ENCODE peak calls at places on chromosomes 2 and 18, in eight cellular contexts. One of them, this sample, is unnamed.

GRCh38 chr2:241808051-241808450 is 942 bp upstream of the NEU4 start:
- DNase-seq in transverse colon: peak; percentile 8
- DNase-seq in spleen: no peak
- DNase-seq in K562: peak; percentile 15
- DNase-seq in breast epithelium: no peak
- DNase-seq in GM12892: no peak
- DNase-seq in stomach: no peak
- DNase-seq in Panc1: no peak
- DNase-seq in this sample: no peak

GRCh38 chr2:197307933-197308521 is 2.6 kb downstream of the ANKRD44 start:
- DNase-seq in transverse colon: peak; percentile 20
- DNase-seq in spleen: no peak
- DNase-seq in K562: no peak
- DNase-seq in breast epithelium: no peak
- DNase-seq in GM12892: no peak
- DNase-seq in stomach: no peak
- DNase-seq in Panc1: no peak
- DNase-seq in this sample: no peak

GRCh38 chr2:231680992-231681852 is 27.1 kb upstream of the PTMA start:
- DNase-seq in transverse colon: peak; percentile 82
- DNase-seq in spleen: peak; percentile 85
- DNase-seq in K562: peak; percentile 91
- DNase-seq in breast epithelium: peak; percentile 67
- DNase-seq in GM12892: peak; percentile 95
- DNase-seq in stomach: peak; percentile 84
- DNase-seq in Panc1: no peak
- DNase-seq in this sample: no peak

GRCh38 chr18:34704823-34705222 is 5.3 kb upstream of the DTNA start:
- DNase-seq in transverse colon: no peak
- DNase-seq in spleen: no peak
- DNase-seq in K562: no peak
- DNase-seq in breast epithelium: no peak
- DNase-seq in GM12892: no peak
- DNase-seq in stomach: no peak
- DNase-seq in Panc1: no peak
- DNase-seq in this sample: no peak

GRCh38 chr2:241668354-241668753 is 18.3 kb downstream of the DTYMK start:
- DNase-seq in transverse colon: no peak
- DNase-seq in spleen: no peak
- DNase-seq in K562: no peak
- DNase-seq in breast epithelium: no peak
- DNase-seq in GM12892: no peak
- DNase-seq in stomach: no peak
- DNase-seq in Panc1: no peak
- DNase-seq in this sample: no peak

GRCh38 chr2:42195559-42195958 is 26.4 kb downstream of the EML4 start:
- DNase-seq in transverse colon: no peak
- DNase-seq in spleen: no peak
- DNase-seq in K562: no peak
- DNase-seq in breast epithelium: no peak
- DNase-seq in GM12892: no peak
- DNase-seq in stomach: no peak
- DNase-seq in Panc1: no peak
- DNase-seq in this sample: no peak

GRCh38 chr2:159982270-159982669 is 80.1 kb downstream of the PLA2R1 start:
- DNase-seq in transverse colon: peak; percentile 11
- DNase-seq in spleen: no peak
- DNase-seq in K562: no peak
- DNase-seq in breast epithelium: peak; percentile 49
- DNase-seq in GM12892: no peak
- DNase-seq in stomach: no peak
- DNase-seq in Panc1: no peak
- DNase-seq in this sample: no peak

GRCh38 chr2:174778479-174778962 is 14.2 kb upstream of the CHRNA1 start:
- DNase-seq in transverse colon: peak; percentile 48
- DNase-seq in spleen: peak; percentile 81
- DNase-seq in K562: no peak
- DNase-seq in breast epithelium: peak; percentile 59
- DNase-seq in GM12892: no peak
- DNase-seq in stomach: no peak
- DNase-seq in Panc1: no peak
- DNase-seq in this sample: no peak

GRCh38 chr2:240134466-240134865 is 1.6 kb downstream of the COPS9 start:
- DNase-seq in transverse colon: no peak
- DNase-seq in spleen: peak; percentile 54
- DNase-seq in K562: no peak
- DNase-seq in breast epithelium: no peak
- DNase-seq in GM12892: peak; percentile 1
- DNase-seq in stomach: no peak
- DNase-seq in Panc1: no peak
- DNase-seq in this sample: no peak

GRCh38 chr2:230358305-230358704 is 31.3 kb downstream of the SP140L start:
- DNase-seq in transverse colon: no peak
- DNase-seq in spleen: no peak
- DNase-seq in K562: no peak
- DNase-seq in breast epithelium: no peak
- DNase-seq in GM12892: no peak
- DNase-seq in stomach: no peak
- DNase-seq in Panc1: no peak
- DNase-seq in this sample: no peak

GRCh38 chr2:96848264-96848663 is 4.4 kb upstream of the ANKRD23 start:
- DNase-seq in transverse colon: no peak
- DNase-seq in spleen: no peak
- DNase-seq in K562: no peak
- DNase-seq in breast epithelium: no peak
- DNase-seq in GM12892: no peak
- DNase-seq in stomach: no peak
- DNase-seq in Panc1: no peak
- DNase-seq in this sample: no peak

GRCh38 chr2:134140251-134140661 is 113.6 kb upstream of the MGAT5 start:
- DNase-seq in transverse colon: peak; percentile 74
- DNase-seq in spleen: no peak
- DNase-seq in K562: no peak
- DNase-seq in breast epithelium: no peak
- DNase-seq in GM12892: no peak
- DNase-seq in stomach: peak; percentile 75
- DNase-seq in Panc1: no peak
- DNase-seq in this sample: no peak

DNA sequence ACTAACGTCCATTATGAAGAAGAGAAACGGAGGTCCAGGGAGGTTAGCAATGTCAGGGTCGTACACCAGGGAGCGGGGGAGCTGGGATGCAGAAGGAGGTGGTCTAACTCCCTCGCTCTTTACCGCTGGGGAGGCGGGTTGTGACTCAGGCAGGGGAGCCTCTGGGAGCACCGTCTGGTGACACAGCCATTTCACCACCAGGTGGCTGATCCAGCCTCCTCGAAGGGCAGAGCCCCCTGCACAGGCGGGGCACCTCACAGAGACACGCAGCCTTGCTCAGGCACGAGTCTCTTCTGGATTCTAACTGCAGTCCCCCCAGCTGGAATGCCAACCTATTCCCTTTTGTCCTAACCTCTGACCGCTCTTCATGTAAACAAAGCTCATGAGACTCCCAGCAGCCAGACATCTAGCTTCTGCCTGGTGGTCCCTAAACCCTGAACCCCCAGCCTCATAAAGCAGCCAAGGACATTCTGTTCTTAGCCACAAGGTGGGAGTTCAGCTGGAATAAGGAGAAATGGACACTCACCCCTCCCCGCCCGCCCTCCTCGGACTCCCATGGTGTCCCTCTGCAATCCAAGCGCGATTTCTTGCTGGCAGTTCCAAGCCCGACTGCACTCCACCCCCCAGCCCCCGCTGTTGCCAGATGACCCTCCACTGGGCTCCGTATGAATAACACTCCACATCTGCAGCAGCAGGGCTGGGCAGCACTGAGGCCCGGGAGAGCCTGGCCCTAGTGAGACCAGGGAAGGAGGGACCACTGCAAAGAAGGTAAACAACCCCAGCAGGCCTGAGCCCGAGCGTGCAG is 84.4 kb downstream of the TNS1 start:
- DNase-seq in transverse colon: no peak
- DNase-seq in spleen: no peak
- DNase-seq in K562: peak; percentile 39
- DNase-seq in breast epithelium: no peak
- DNase-seq in GM12892: no peak
- DNase-seq in stomach: no peak
- DNase-seq in Panc1: no peak
- DNase-seq in this sample: no peak
- TF ChIP-seq POLR2AphosphoS5 in transverse colon: no peak
- TF ChIP-seq POLR2AphosphoS5 in spleen: no peak
- TF ChIP-seq POLR2AphosphoS5 in K562: no peak
- TF ChIP-seq POLR2AphosphoS5 in breast epithelium: no peak
- TF ChIP-seq POLR2AphosphoS5 in GM12892: no peak
- TF ChIP-seq POLR2AphosphoS5 in stomach: no peak
- TF ChIP-seq POLR2AphosphoS5 in Panc1: no peak
- TF ChIP-seq POLR2AphosphoS5 in this sample: no peak

GRCh38 chr2:9205963-9206948 is at the start of gene ASAP2:
- DNase-seq in transverse colon: peak; percentile 78
- DNase-seq in spleen: peak; percentile 88
- DNase-seq in K562: peak; percentile 96
- DNase-seq in breast epithelium: no peak
- DNase-seq in GM12892: peak; percentile 49
- DNase-seq in stomach: peak; percentile 79
- DNase-seq in Panc1: no peak
- DNase-seq in this sample: no peak
- TF ChIP-seq POLR2AphosphoS5 in transverse colon: peak; percentile 83
- TF ChIP-seq POLR2AphosphoS5 in spleen: no peak
- TF ChIP-seq POLR2AphosphoS5 in K562: peak; percentile 28
- TF ChIP-seq POLR2AphosphoS5 in breast epithelium: no peak
- TF ChIP-seq POLR2AphosphoS5 in GM12892: no peak
- TF ChIP-seq POLR2AphosphoS5 in stomach: no peak
- TF ChIP-seq POLR2AphosphoS5 in Panc1: no peak
- TF ChIP-seq POLR2AphosphoS5 in this sample: no peak

DNA sequence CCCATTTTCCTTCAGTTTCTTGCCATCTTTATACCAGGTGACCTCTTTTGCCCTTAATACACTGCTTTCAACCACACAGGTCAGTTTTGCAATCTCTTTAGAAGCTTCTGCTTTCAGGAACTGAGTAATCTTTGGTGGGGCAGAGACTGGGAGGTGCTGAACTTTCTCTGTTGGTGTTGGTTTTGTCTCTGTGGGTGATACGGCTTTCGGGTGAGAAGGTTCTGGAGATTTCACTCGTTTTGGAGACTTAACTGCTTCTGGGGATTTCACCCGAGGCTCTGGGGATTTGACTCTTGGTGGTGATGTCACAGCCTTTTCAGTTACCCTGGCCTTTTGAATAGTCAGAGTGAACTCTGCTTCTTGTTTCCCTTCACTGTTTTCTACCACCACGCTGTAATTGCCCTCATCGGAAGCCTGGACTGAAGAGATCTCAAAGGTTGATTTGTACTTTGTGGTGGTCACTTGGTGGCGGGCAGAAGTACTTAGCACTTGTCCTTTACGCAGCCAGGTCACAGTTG is 50.4 kb downstream of the PLEKHA3 start:
- DNase-seq in transverse colon: no peak
- DNase-seq in spleen: no peak
- DNase-seq in K562: no peak
- DNase-seq in breast epithelium: no peak
- DNase-seq in GM12892: peak; percentile 10
- DNase-seq in stomach: no peak
- DNase-seq in Panc1: no peak
- DNase-seq in this sample: no peak
- TF ChIP-seq POLR2AphosphoS5 in transverse colon: no peak
- TF ChIP-seq POLR2AphosphoS5 in spleen: peak; percentile 32
- TF ChIP-seq POLR2AphosphoS5 in K562: no peak
- TF ChIP-seq POLR2AphosphoS5 in breast epithelium: no peak
- TF ChIP-seq POLR2AphosphoS5 in GM12892: peak; percentile 41
- TF ChIP-seq POLR2AphosphoS5 in stomach: no peak
- TF ChIP-seq POLR2AphosphoS5 in Panc1: no peak
- TF ChIP-seq POLR2AphosphoS5 in this sample: no peak

DNA sequence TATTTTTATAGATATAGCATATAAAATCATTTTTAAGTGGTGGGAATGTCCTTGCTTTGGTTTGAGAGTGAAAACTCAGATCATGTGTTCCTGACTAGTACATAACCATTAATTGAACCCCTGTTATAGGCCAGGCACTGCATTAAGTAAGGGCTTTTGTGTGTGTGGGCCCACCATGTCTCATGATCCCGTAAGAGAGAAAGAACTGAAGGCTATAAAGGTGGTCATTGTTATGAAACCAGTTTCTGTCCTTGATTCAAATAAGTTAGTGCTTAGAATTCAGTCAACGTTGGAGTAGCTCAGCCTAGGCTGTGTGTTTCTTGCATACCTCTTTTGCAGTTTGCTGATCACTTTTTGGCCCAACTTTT is 91.5 kb downstream of the LIMS1 start:
- DNase-seq in transverse colon: no peak
- DNase-seq in spleen: no peak
- DNase-seq in K562: no peak
- DNase-seq in breast epithelium: no peak
- DNase-seq in GM12892: no peak
- DNase-seq in stomach: no peak
- DNase-seq in Panc1: no peak
- DNase-seq in this sample: no peak
- TF ChIP-seq POLR2AphosphoS5 in transverse colon: no peak
- TF ChIP-seq POLR2AphosphoS5 in spleen: no peak
- TF ChIP-seq POLR2AphosphoS5 in K562: no peak
- TF ChIP-seq POLR2AphosphoS5 in breast epithelium: no peak
- TF ChIP-seq POLR2AphosphoS5 in GM12892: no peak
- TF ChIP-seq POLR2AphosphoS5 in stomach: no peak
- TF ChIP-seq POLR2AphosphoS5 in Panc1: no peak
- TF ChIP-seq POLR2AphosphoS5 in this sample: no peak

This sample was measured in SK-N-MC.